ENCODE peak calls at places on chromosome 21, in ten cellular contexts. Y is stomach, E is HepG2, M is sigmoid colon, L is GM12891, F is spleen, H is transverse colon, G is breast epithelium, K is GM23338, R is HCT116. O is an unnamed sample.

GRCh38 chr21:38123626-38124025 is 133.2 kb upstream of the KCNJ15 start:
- DNase-seq in Y (no peak), E (no peak), M (no peak), L (no peak), F (no peak), H (no peak), G (no peak), K (no peak), R (no peak), O (no peak)

GRCh38 chr21:28734522-28735175 is 258.0 kb downstream of the LTN1 start:
- DNase-seq in Y (no peak), E (no peak), M (no peak), L (no peak), F (no peak), H (no peak), G (no peak), K (no peak), R (no peak), O (no peak)

GRCh38 chr21:34552324-34553198 is 40.6 kb upstream of the KCNE1 start:
- DNase-seq in Y (no peak), E (no peak), M (no peak), L (no peak), F (no peak), H (no peak), G (no peak), K (no peak), R (no peak), O (no peak)

GRCh38 chr21:14012409-14012808 is 198.3 kb downstream of the LIPI start:
- DNase-seq in Y (no peak), E (no peak), M (no peak), L (no peak), F (no peak), H (no peak), G (no peak), K (no peak), R (no peak), O (no peak)

GRCh38 chr21:17139696-17140095 is 373.1 kb upstream of the CXADR start:
- DNase-seq in Y (no peak), E (no peak), M (no peak), L (no peak), F (no peak), H (no peak), G (no peak), K (no peak), R (no peak), O (no peak)

GRCh38 chr21:21367583-21367982 is 369.4 kb downstream of the NCAM2 start:
- DNase-seq in Y (no peak), E (no peak), M (no peak), L (no peak), F (no peak), H (no peak), G (no peak), K (no peak), R (no peak), O (no peak)

GRCh38 chr21:24023402-24023801 is 1583.9 kb downstream of the MRPL39 start:
- DNase-seq in Y (no peak), E (no peak), M (no peak), L (no peak), F (no peak), H (no peak), G (no peak), K (no peak), R (no peak), O (no peak)

GRCh38 chr21:15552914-15553491 is 176.8 kb upstream of the USP25 start:
- DNase-seq in Y (no peak), E (peak), M (no peak), L (no peak), F (no peak), H (no peak), G (no peak), K (peak), R (no peak), O (no peak)

GRCh38 chr21:34625194-34625593 is 10.3 kb upstream of the RCAN1 start:
- DNase-seq in Y (no peak), E (no peak), M (no peak), L (no peak), F (no peak), H (no peak), G (no peak), K (no peak), R (no peak), O (no peak)

GRCh38 chr21:17476006-17476405 is 36.8 kb upstream of the CXADR start:
- DNase-seq in Y (peak), E (peak), M (no peak), L (no peak), F (no peak), H (no peak), G (no peak), K (no peak), R (no peak), O (no peak)

GRCh38 chr21:17514124-17514481 is 1.3 kb downstream of the CXADR start:
- DNase-seq in Y (no peak), E (peak), M (no peak), L (no peak), F (no peak), H (no peak), G (no peak), K (peak), R (no peak), O (no peak)

GRCh38 chr21:44966135-44967081 is 26.6 kb downstream of the SLX9 start:
- DNase-seq in Y (no peak), E (no peak), M (peak), L (no peak), F (no peak), H (no peak), G (no peak), K (no peak), R (no peak), O (no peak)
- TF ChIP-seq POLR2AphosphoS5 in Y (no peak), E (no peak), M (peak), L (no peak), F (peak), H (no peak), G (no peak), K (no peak), R (no peak), O (no peak)

GRCh38 chr21:44846201-44846484 is 27.3 kb downstream of the PTTG1IP start:
- DNase-seq in Y (no peak), E (no peak), M (no peak), L (no peak), F (no peak), H (no peak), G (no peak), K (no peak), R (no peak), O (no peak)
- TF ChIP-seq POLR2AphosphoS5 in Y (no peak), E (no peak), M (no peak), L (no peak), F (no peak), H (no peak), G (no peak), K (no peak), R (no peak), O (no peak)

GRCh38 chr21:36045993-36046392 is 14.3 kb downstream of the SETD4 start:
- DNase-seq in Y (no peak), E (no peak), M (no peak), L (no peak), F (no peak), H (no peak), G (no peak), K (no peak), R (no peak), O (no peak)

GRCh38 chr21:36047139-36047538 is 13.2 kb downstream of the SETD4 start:
- DNase-seq in Y (no peak), E (no peak), M (no peak), L (no peak), F (no peak), H (no peak), G (no peak), K (no peak), R (no peak), O (no peak)

GRCh38 chr21:36040389-36040788 is 19.9 kb downstream of the SETD4 start:
- DNase-seq in Y (no peak), E (no peak), M (no peak), L (no peak), F (no peak), H (no peak), G (no peak), K (no peak), R (no peak), O (no peak)

GRCh38 chr21:36041910-36042309 is 18.4 kb downstream of the SETD4 start:
- DNase-seq in Y (no peak), E (peak), M (no peak), L (no peak), F (no peak), H (no peak), G (no peak), K (no peak), R (no peak), O (no peak)

DNA sequence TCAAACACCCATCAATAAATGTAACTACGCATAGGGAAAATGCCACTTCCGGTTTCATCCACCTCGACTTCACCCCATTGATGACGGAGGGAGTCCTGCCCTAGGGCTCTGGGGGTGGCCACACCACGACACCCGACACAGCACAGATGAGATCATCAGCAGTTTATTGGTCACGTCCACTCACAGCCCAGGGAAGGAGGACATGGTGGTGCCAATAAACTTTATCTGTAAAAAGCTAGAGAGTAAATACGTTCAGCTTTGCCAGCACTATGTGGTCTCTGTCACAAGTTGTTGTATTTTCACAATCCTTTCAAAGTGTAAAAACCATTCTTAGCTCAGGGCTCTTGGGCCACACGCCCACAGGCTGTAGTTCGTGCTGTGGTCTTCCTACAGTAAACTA is 16.3 kb downstream of the SETD4 start:
- DNase-seq in Y (no peak), E (no peak), M (no peak), L (no peak), F (no peak), H (no peak), G (no peak), K (no peak), R (no peak), O (no peak)
- TF ChIP-seq POLR2AphosphoS5 in Y (no peak), E (no peak), M (no peak), L (no peak), F (no peak), H (no peak), G (no peak), K (no peak), R (no peak), O (no peak)

GRCh38 chr21:45972353-45972715 is 9.2 kb upstream of the COL6A1 start:
- DNase-seq in Y (no peak), E (no peak), M (peak), L (no peak), F (peak), H (peak), G (peak), K (peak), R (no peak), O (no peak)

GRCh38 chr21:45972716-45973474 is 8.7 kb upstream of the COL6A1 start:
- DNase-seq in Y (no peak), E (no peak), M (peak), L (no peak), F (peak), H (peak), G (peak), K (peak), R (no peak), O (no peak)

GRCh38 chr21:45975017-45975595 is 6.5 kb upstream of the COL6A1 start:
- DNase-seq in Y (peak), E (no peak), M (peak), L (no peak), F (peak), H (peak), G (peak), K (peak), R (peak), O (no peak)

GRCh38 chr21:45973475-45974072 is 8.0 kb upstream of the COL6A1 start:
- DNase-seq in Y (peak), E (peak), M (peak), L (peak), F (peak), H (peak), G (peak), K (peak), R (peak), O (no peak)

DNA sequence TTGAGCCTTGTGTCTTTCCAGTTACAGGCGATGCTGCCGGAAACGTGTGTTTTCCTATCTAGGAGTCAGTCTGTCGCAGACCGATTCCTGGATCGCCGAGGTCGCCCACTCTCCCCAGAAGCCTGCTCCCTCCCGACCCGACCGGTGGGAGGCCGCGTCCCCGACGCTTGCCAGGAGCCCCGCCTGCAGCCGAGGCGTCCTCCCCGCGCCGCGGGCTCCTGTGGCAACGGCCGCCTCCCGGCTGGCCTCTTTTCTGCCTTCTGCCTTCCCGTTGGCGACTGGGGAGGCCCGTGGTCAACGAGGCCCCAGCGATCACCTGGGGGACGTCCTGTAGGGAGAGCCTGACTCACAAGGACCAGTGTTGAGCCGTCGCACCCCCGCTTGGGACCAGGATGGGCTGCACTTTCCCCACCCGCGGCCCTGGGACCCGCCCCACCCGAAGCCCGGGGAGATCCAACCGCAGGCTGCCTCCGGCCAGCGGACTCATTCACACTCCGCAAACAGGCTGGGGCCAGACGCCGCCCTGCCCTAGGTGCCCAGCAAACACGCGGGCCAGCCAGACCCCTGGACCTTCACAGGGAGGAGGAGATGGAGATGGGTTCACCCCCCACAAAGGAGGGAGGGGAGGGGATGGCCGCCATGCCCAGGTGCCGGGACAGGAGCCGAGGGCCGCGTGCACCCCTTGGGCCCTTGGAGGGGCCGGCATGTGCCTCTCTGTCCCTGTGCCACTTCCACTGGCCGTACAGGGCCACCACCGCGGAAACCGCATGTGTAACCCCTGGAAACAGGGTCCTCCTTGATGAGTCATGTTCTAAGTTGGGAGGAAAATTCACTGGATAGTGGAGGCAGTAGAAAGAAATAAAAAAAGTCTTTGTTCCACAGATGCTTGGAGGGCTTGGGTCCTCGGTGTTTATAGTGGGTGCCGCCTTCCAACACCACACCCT is 7.2 kb upstream of the COL6A1 start:
- DNase-seq in Y (peak), E (no peak), M (peak), L (peak), F (peak), H (peak), G (peak), K (peak), R (peak), O (no peak)
- TF ChIP-seq POLR2AphosphoS5 in Y (no peak), E (no peak), M (peak), L (no peak), F (peak), H (no peak), G (no peak), K (no peak), R (no peak), O (no peak)

DNA sequence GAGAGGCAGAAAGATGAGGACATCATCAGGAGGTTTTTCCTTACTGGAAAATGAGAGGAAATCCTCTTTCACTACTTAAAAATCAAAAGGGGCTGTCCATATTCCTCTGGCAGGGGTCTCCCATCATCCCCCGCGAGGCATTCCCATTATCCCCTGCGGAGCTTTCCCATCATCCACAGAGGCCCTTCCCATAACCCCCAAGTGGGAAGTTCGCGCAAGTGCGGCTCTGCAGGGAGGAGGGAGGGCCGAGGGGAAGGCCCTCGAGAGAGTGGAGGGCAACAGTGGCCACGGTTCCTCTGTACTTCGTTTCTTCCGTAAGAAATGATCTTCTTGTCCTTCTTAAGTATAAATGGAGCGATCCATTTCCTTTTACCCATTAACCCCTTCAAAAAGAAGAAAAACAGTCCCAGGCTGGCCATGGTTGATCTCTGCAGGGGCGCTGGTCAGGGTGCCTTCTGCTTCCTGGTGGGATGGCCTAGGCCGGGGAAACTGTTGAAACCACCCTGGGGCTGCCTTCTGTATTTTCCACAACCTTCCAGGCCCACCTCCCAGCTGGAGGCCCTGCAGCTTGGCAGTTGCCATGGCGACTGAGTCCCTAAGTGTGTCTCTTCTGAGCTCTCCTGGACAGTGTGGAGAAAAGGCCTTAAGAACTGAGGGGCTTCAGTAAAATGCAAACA is 3.5 kb upstream of the RSPH1 start:
- DNase-seq in Y (no peak), E (no peak), M (no peak), L (no peak), F (no peak), H (no peak), G (no peak), K (peak), R (no peak), O (no peak)
- TF ChIP-seq POLR2AphosphoS5 in Y (no peak), E (no peak), M (no peak), L (no peak), F (no peak), H (no peak), G (no peak), K (no peak), R (no peak), O (no peak)

DNA sequence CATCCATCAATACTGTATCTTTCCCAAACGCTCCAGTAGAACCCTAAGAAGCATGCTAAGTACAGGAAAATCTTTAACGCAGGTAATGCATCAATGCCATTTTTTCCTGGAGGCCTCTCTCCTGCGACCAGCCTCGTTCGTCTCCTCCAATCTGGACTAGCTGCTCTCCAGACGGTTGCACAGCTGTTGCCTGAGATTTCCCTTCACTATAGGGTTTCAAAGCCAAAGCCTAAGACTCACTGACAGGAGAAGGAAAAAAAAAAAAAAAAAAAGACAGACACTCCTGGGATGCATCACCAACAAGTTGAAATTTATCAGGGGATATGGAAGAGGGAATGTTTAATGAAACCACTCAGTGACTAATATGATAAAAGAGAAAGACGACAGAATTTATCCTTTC is 93.0 kb downstream of the APP start:
- DNase-seq in Y (no peak), E (no peak), M (no peak), L (no peak), F (no peak), H (no peak), G (no peak), K (no peak), R (no peak), O (no peak)
- TF ChIP-seq POLR2AphosphoS5 in Y (no peak), E (no peak), M (no peak), L (no peak), F (no peak), H (no peak), G (no peak), K (no peak), R (no peak), O (no peak)

O was measured in esophagus muscularis mucosa.